ENCODE peak calls at places on chromosome 17, in six cellular contexts. B is substantia nigra; U is mammary epithelial cell; T is A549; C is trophoblast cell; N is CD4-positive, alpha-beta T cell. O is an unnamed sample.
A peak's percentile ranks its signal among the peaks of the same experiment; 100 is the strongest.

GRCh38 chr17:74125160-74125559 is 78.3 kb upstream of the RPL38 start:
- DNase-seq in C (no peak), B (no peak), N (no peak), T (no peak), U (no peak), O (no peak)

GRCh38 chr17:1089915-1090314 is 89.9 kb downstream of the ABR start:
- DNase-seq in U (no peak), C (peak; percentile 2), T (no peak), B (peak; percentile 44), N (no peak), O (no peak)

GRCh38 chr17:45326566-45326965 is 9.7 kb upstream of the MAP3K14 start:
- DNase-seq in N (no peak), T (no peak), U (no peak), B (no peak), C (peak; percentile 96), O (no peak)

GRCh38 chr17:45794840-45795239 is 10.7 kb downstream of the CRHR1 start:
- DNase-seq in U (no peak), T (peak; percentile 66), N (no peak), C (no peak), B (no peak), O (no peak)

GRCh38 chr17:75315541-75316243 is 26.5 kb upstream of the SLC25A19 start:
- DNase-seq in C (peak; percentile 81), N (no peak), B (no peak), T (no peak), U (no peak), O (no peak)

GRCh38 chr17:68603663-68604062 is 2.5 kb upstream of the FAM20A start:
- DNase-seq in C (no peak), B (no peak), U (no peak), T (no peak), N (no peak), O (no peak)

GRCh38 chr17:64218066-64218465 is 45.0 kb downstream of the TEX2 start:
- DNase-seq in N (no peak), C (no peak), U (no peak), T (no peak), B (no peak), O (no peak)

GRCh38 chr17:75689441-75689873 is 22.3 kb downstream of the SAP30BP start:
- DNase-seq in C (peak; percentile 98), B (no peak), U (peak; percentile 99), T (no peak), N (peak; percentile 21), O (no peak)

GRCh38 chr17:82003411-82004381 is 19.0 kb downstream of the CENPX start:
- DNase-seq in B (no peak), U (peak; percentile 97), C (peak; percentile 97), T (peak; percentile 95), N (no peak), O (peak; percentile 84)

GRCh38 chr17:45782889-45783592 is 1.1 kb upstream of the CRHR1 start:
- DNase-seq in N (peak; percentile 20), C (peak; percentile 12), B (no peak), U (no peak), T (peak; percentile 76), O (no peak)

GRCh38 chr17:17445925-17446665 is 30.7 kb upstream of the MED9 start:
- DNase-seq in N (no peak), B (no peak), C (no peak), T (peak; percentile 98), U (peak; percentile 82), O (peak; percentile 82)

DNA sequence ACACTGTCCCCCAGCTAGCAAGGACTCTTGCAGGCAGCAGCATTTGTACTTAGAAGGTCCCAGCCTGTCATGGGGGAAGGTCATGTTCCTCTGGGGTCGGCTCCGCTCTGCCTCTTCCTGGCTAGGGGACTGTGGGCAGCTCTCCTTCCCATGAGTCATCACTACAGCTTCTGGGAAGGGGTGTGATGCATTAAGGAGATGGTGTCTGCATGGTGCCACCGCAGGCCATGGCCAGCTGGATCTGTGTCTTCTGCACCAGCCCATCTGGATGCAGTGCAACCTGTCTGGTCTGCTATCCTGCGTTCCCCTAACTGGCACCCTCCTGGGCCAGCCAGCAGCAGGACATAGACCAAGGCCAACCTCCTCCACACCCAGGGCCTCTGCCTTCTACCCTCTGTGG is 6.3 kb downstream of the STARD3 start:
- DNase-seq in C (no peak), B (no peak), N (no peak), U (no peak), T (no peak), O (no peak)
- H3K27ac ChIP-seq in C (no peak overlapping the region), B (no peak overlapping the region), N (no peak overlapping the region), U (no peak overlapping the region), T (no peak overlapping the region), O (no peak overlapping the region)

DNA sequence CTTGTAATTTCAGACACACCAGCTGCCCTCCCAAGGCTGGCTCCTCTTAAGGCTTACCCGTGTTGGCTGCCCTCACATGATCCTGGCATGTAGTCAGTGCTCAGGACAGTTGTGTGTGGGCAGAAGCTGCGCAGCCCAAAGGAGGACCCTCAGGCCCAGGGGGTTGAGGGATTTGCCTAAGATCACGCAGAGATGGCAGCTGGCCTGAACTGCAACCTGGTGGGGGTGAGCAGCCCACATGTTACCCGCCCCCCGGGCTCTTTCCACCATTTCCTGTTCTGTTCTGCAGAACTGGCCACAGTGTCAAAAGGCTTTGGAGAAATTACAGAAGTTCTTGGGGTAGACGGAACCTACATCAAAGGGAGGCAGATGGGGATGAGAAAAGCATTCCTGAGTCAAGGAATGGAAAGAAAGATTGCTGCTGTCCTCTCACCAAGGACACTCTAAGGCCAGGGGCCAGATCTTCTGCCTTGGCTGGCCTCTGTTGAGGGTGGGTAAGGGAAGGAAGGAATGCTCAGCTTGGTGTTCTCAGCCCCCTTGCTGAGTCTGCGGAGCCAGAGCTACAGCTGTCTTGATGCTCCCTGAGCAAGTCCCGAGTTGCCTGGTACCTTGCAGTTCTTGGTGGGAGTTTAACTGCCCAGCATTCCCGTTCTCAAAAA is 53.0 kb downstream of the EPN2 start:
- DNase-seq in T (no peak), C (no peak), U (no peak), B (no peak), N (no peak), O (no peak)
- H3K27ac ChIP-seq in T (no peak overlapping the region), C (peak overlapping the region; percentile 60), U (no peak overlapping the region), B (peak overlapping the region; percentile 68), N (no peak overlapping the region), O (no peak overlapping the region)

DNA sequence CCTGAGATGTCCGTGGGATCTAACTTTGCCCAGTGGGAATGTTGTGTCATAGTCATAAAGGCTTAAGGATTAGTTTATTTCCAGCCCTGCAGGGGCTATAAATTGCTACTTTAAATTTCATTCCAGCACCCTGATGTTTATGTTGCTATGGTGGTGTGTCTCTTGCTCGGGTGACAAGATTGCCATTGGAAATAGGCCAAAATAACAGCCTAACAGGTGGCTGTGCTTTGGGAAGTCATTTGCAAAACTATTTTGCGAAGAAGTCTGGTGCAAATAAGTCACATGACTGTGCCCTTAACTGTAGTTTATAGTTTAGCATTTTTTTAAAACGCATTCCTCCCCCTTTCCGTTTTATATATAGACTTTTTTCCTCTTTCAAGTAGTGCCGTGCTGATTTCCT is 23.1 kb downstream of the PITPNC1 start:
- DNase-seq in B (no peak), C (peak; percentile 6), U (no peak), N (no peak), T (no peak), O (no peak)
- H3K27ac ChIP-seq in B (no peak overlapping the region), C (no peak overlapping the region), U (no peak overlapping the region), N (peak overlapping the region; percentile 77), T (no peak overlapping the region), O (no peak overlapping the region)

GRCh38 chr17:42404326-42405055 is 16.2 kb upstream of the STAT3 start:
- DNase-seq in N (no peak), B (no peak), U (no peak), T (no peak), C (no peak), O (no peak)
- H3K27ac ChIP-seq in N (no peak overlapping the region), B (no peak overlapping the region), U (no peak overlapping the region), T (peak overlapping the region; percentile 47), C (no peak overlapping the region), O (peak overlapping the region; percentile 31)